ENCODE peak calls at places on chromosomes 5 and 9, in four cellular contexts. O is stimulated activated CD4-positive, alpha-beta T cell treated with anti-CD3 and anti-CD28 coated beads, Interleukin-2, amount 100 ng/mL, for 48 hours; P is activated naive CD4-positive, alpha-beta T cell treated with anti-CD3 and anti-CD28 coated beads for 36 hours; A is endothelial cell. L is an unnamed sample.
A peak's percentile ranks its signal among the peaks of the same experiment; 100 is the strongest.

GRCh38 chr9:91659529-91660294 is 236.1 kb upstream of the NFIL3 start:
- DNase-seq in O (no peak), P (peak; percentile 10), A (peak; percentile 42), L (peak; percentile 14)

GRCh38 chr9:13646500-13646899 is 367.0 kb upstream of the MPDZ start:
- DNase-seq in O (no peak), P (no peak), A (no peak), L (no peak)

GRCh38 chr5:43702815-43703214 is 99.8 kb downstream of the NNT start:
- DNase-seq in O (no peak), P (no peak), A (no peak), L (no peak)

GRCh38 chr5:66661149-66661548 is 65.0 kb downstream of the MAST4 start:
- DNase-seq in O (no peak), P (no peak), A (no peak), L (no peak)

GRCh38 chr9:94018628-94019027 is 63.5 kb upstream of the BARX1 start:
- DNase-seq in O (no peak), P (no peak), A (no peak), L (no peak)

GRCh38 chr9:16196206-16196605 is 643.4 kb downstream of the CCDC171 start:
- DNase-seq in O (no peak), P (no peak), A (no peak), L (no peak)

GRCh38 chr5:95823738-95824609 is 1.4 kb upstream of the GLRX start:
- DNase-seq in O (no peak), P (peak; percentile 78), A (peak; percentile 30), L (peak; percentile 94)

GRCh38 chr5:66958984-66959641 is 237.5 kb downstream of the CD180 start:
- DNase-seq in O (no peak), P (no peak), A (no peak), L (no peak)

GRCh38 chr9:123365881-123366528 is 10.0 kb downstream of the CRB2 start:
- DNase-seq in O (no peak), P (no peak), A (no peak), L (no peak)

GRCh38 chr9:124941689-124942561 is 1.0 kb upstream of the GOLGA1 start:
- DNase-seq in O (peak; percentile 32), P (peak; percentile 72), A (peak; percentile 45), L (peak; percentile 51)

GRCh38 chr5:171573451-171574160 is 154.2 kb downstream of the FGF18 start:
- DNase-seq in O (no peak), P (no peak), A (no peak), L (no peak)

GRCh38 chr5:8461543-8461942 is 592.6 kb downstream of the MTRR start:
- DNase-seq in O (no peak), P (no peak), A (no peak), L (no peak)

GRCh38 chr9:96217358-96217755 is 84.6 kb downstream of the HSD17B3 start:
- DNase-seq in O (no peak), P (no peak), A (no peak), L (no peak)

GRCh38 chr5:148860599-148860998 is 34.2 kb downstream of the ADRB2 start:
- DNase-seq in O (no peak), P (no peak), A (no peak), L (no peak)

GRCh38 chr5:179601871-179602625 is 21.4 kb downstream of the HNRNPH1 start:
- DNase-seq in O (no peak), P (no peak), A (no peak), L (no peak)

GRCh38 chr9:93630806-93631411 is 54.5 kb downstream of the PHF2 start:
- DNase-seq in O (no peak), P (no peak), A (no peak), L (no peak)

L was measured in A172.